ENCODE peak calls at places on chromosomes 7 and 10, in eight cellular contexts. Q is GM18507; I is heart right ventricle; W is activated naive CD4-positive, alpha-beta T cell treated with anti-CD3 and anti-CD28 coated beads, Interleukin-2, amount 50 U/mL, for 16 hours; V is NCI-H146; F is activated CD4-positive, alpha-beta T cell treated with anti-CD3 and anti-CD28 coated beads for 4 hours; Y is AG04450; D is NCI-H2029 treated with DMSO at 0.1 percent for 48 hours. X is an unnamed sample.

GRCh38 chr7:47492720-47493119 is 89.2 kb downstream of the TNS3 start:
- DNase-seq in I (no peak), Y (no peak), D (no peak), Q (no peak), F (no peak), W (no peak), V (peak), X (no peak)

GRCh38 chr10:13219685-13220670 is 14.2 kb downstream of the UCMA start:
- DNase-seq in W (no peak), V (peak), I (no peak), D (no peak), F (no peak), Q (peak), Y (no peak), X (no peak)

GRCh38 chr10:95459446-95459845 is 101.7 kb downstream of the SORBS1 start:
- DNase-seq in V (no peak), W (no peak), D (no peak), F (no peak), I (no peak), Q (no peak), Y (no peak), X (no peak)

GRCh38 chr10:94307046-94307615 is 55.6 kb downstream of the NOC3L start:
- DNase-seq in Y (no peak), Q (no peak), V (no peak), W (no peak), D (no peak), I (no peak), F (no peak), X (no peak)

GRCh38 chr7:29918850-29919249 is 70.8 kb downstream of the SCRN1 start:
- DNase-seq in W (no peak), V (no peak), F (no peak), Q (no peak), Y (no peak), I (no peak), D (no peak), X (no peak)

GRCh38 chr10:132528064-132528800 is 9.4 kb upstream of the INPP5A start:
- DNase-seq in W (no peak), Y (no peak), D (no peak), Q (no peak), I (no peak), V (no peak), F (no peak), X (no peak)

GRCh38 chr7:154853063-154853726 is 149.7 kb downstream of the PAXIP1 start:
- DNase-seq in F (no peak), D (no peak), Y (no peak), W (no peak), Q (no peak), I (no peak), V (no peak), X (no peak)

GRCh38 chr7:122588621-122589020 is 110.3 kb downstream of the RNF133 start:
- DNase-seq in I (no peak), V (no peak), D (no peak), Q (no peak), Y (no peak), F (no peak), W (no peak), X (no peak)

GRCh38 chr7:114629762-114630161 is 215.1 kb downstream of the FOXP2 start:
- DNase-seq in D (no peak), W (no peak), I (no peak), F (no peak), Q (no peak), V (peak), Y (no peak), X (no peak)

GRCh38 chr10:60549686-60550085 is 160.0 kb upstream of the ANK3 start:
- DNase-seq in V (peak), Q (no peak), F (no peak), Y (no peak), W (no peak), I (no peak), D (no peak), X (no peak)

GRCh38 chr7:119929891-119930290 is 343.1 kb upstream of the KCND2 start:
- DNase-seq in Q (no peak), D (no peak), Y (no peak), F (no peak), W (no peak), I (no peak), V (no peak), X (no peak)

GRCh38 chr7:30549933-30550493 is 44.7 kb upstream of the GARS1 start:
- DNase-seq in F (no peak), V (peak), W (no peak), Y (no peak), Q (no peak), D (no peak), I (no peak), X (no peak)

GRCh38 chr7:100573691-100574361 is at the start of gene SAP25:
- DNase-seq in Y (no peak), I (no peak), V (no peak), F (no peak), W (no peak), D (no peak), Q (no peak), X (no peak)

GRCh38 chr10:101879456-101880189 is 36.0 kb upstream of the KCNIP2 start:
- DNase-seq in F (no peak), V (no peak), D (no peak), I (no peak), Q (no peak), Y (peak), W (no peak), X (no peak)

GRCh38 chr7:145915679-145916078 is 200.9 kb upstream of the CNTNAP2 start:
- DNase-seq in W (no peak), Y (no peak), F (no peak), D (no peak), I (no peak), Q (no peak), V (no peak), X (no peak)